ENCODE peak calls at places on chromosomes 2 and 18, in seven cellular contexts. W, Z, S, I, A, Y and B are unnamed samples.

GRCh38 chr2:158060862-158061435 is 40.7 kb upstream of the UPP2 start:
- DNase-seq in W (no peak), Z (no peak), S (no peak), I (no peak), A (no peak), Y (no peak), B (no peak)

GRCh38 chr2:223041527-223042109 is 10.4 kb upstream of the KCNE4 start:
- DNase-seq in W (no peak), Z (no peak), S (no peak), I (peak; percentile 84), A (no peak), Y (no peak), B (no peak)

GRCh38 chr2:36397728-36398413 is 42.3 kb downstream of the CRIM1 start:
- DNase-seq in W (no peak), Z (peak; percentile 71), S (no peak), I (no peak), A (no peak), Y (no peak), B (no peak)

GRCh38 chr2:65487404-65487803 is 55.0 kb upstream of the SPRED2 start:
- DNase-seq in W (no peak), Z (no peak), S (no peak), I (no peak), A (no peak), Y (no peak), B (no peak)

GRCh38 chr2:129252781-129253460 is 726.5 kb upstream of the RAB6C start:
- DNase-seq in W (peak; percentile 15), Z (no peak), S (no peak), I (no peak), A (no peak), Y (no peak), B (no peak)

GRCh38 chr2:235034270-235035135 is 82.7 kb downstream of the SH3BP4 start:
- DNase-seq in W (no peak), Z (no peak), S (no peak), I (no peak), A (no peak), Y (no peak), B (no peak)

GRCh38 chr2:24076849-24077534 is 866 bp upstream of the SF3B6 start:
- DNase-seq in W (peak; percentile 49), Z (no peak), S (no peak), I (peak; percentile 42), A (no peak), Y (no peak), B (no peak)

GRCh38 chr18:77140439-77141109 is 8.0 kb upstream of the MBP start:
- DNase-seq in W (no peak), Z (no peak), S (no peak), I (no peak), A (no peak), Y (no peak), B (no peak)

GRCh38 chr18:80034068-80034851 is at the start of gene RBFA:
- DNase-seq in W (peak; percentile 97), Z (peak; percentile 88), S (peak; percentile 94), I (peak; percentile 95), A (peak; percentile 100), Y (peak; percentile 94), B (peak; percentile 92)

GRCh38 chr2:120133572-120134244 is 89.5 kb downstream of the TMEM185B start:
- DNase-seq in W (no peak), Z (no peak), S (no peak), I (no peak), A (no peak), Y (no peak), B (no peak)

GRCh38 chr2:148909114-148909513 is 34.1 kb downstream of the KIF5C start:
- DNase-seq in W (no peak), Z (no peak), S (no peak), I (peak; percentile 24), A (no peak), Y (no peak), B (no peak)

GRCh38 chr2:200359552-200359951 is 53.1 kb downstream of the SPATS2L start:
- DNase-seq in W (no peak), Z (no peak), S (no peak), I (no peak), A (no peak), Y (no peak), B (no peak)

GRCh38 chr2:171958475-171958874 is 36.2 kb downstream of the HAT1 start:
- DNase-seq in W (no peak), Z (no peak), S (no peak), I (no peak), A (no peak), Y (no peak), B (no peak)

GRCh38 chr2:196336715-196337617 is 165.6 kb upstream of the STK17B start:
- DNase-seq in W (peak; percentile 54), Z (peak; percentile 10), S (no peak), I (peak; percentile 46), A (no peak), Y (peak; percentile 12), B (no peak)

GRCh38 chr2:112709703-112710102 is 11.1 kb upstream of the NT5DC4 start:
- DNase-seq in W (no peak), Z (no peak), S (no peak), I (no peak), A (peak; percentile 20), Y (no peak), B (no peak)

GRCh38 chr2:106192752-106193490 is 1.2 kb downstream of the UXS1 start:
- DNase-seq in W (peak; percentile 49), Z (peak; percentile 43), S (peak; percentile 37), I (peak; percentile 45), A (no peak), Y (peak; percentile 47), B (peak; percentile 31)

GRCh38 chr2:139217641-139218040 is 437.5 kb upstream of the NXPH2 start:
- DNase-seq in W (no peak), Z (no peak), S (no peak), I (no peak), A (no peak), Y (no peak), B (no peak)

GRCh38 chr18:80196528-80197320 is 50.6 kb downstream of the PARD6G start:
- DNase-seq in W (no peak), Z (no peak), S (no peak), I (no peak), A (peak; percentile 45), Y (no peak), B (no peak)

GRCh38 chr2:170022692-170023091 is 155.3 kb upstream of the MYO3B start:
- DNase-seq in W (no peak), Z (no peak), S (no peak), I (no peak), A (no peak), Y (no peak), B (no peak)

GRCh38 chr2:206443735-206444527 is 599 bp downstream of the ADAM23 start:
- DNase-seq in W (peak; percentile 85), Z (no peak), S (peak; percentile 54), I (no peak), A (peak; percentile 66), Y (no peak), B (peak; percentile 53)

GRCh38 chr2:132969371-132969985 is 299.5 kb upstream of the LYPD1 start:
- DNase-seq in W (no peak), Z (no peak), S (no peak), I (no peak), A (no peak), Y (no peak), B (no peak)

GRCh38 chr2:66507673-66508127 is 72.8 kb downstream of the MEIS1 start:
- DNase-seq in W (no peak), Z (no peak), S (no peak), I (no peak), A (peak; percentile 59), Y (no peak), B (no peak)

GRCh38 chr18:29874519-29875098 is 1167.9 kb downstream of the DSC3 start:
- DNase-seq in W (peak; percentile 23), Z (peak; percentile 52), S (no peak), I (peak; percentile 58), A (no peak), Y (no peak), B (no peak)

GRCh38 chr2:34242741-34243123 is 643.6 kb upstream of the FAM98A start:
- DNase-seq in W (no peak), Z (no peak), S (no peak), I (no peak), A (no peak), Y (no peak), B (no peak)

GRCh38 chr2:208579678-208580077 is 173.1 kb downstream of the PTH2R start:
- DNase-seq in W (no peak), Z (no peak), S (no peak), I (no peak), A (no peak), Y (no peak), B (no peak)

GRCh38 chr2:8500124-8501054 is 181.5 kb upstream of the ID2 start:
- DNase-seq in W (no peak), Z (peak; percentile 75), S (no peak), I (no peak), A (no peak), Y (no peak), B (no peak)

GRCh38 chr2:70041666-70042065 is 45.6 kb upstream of the PCBP1 start:
- DNase-seq in W (no peak), Z (no peak), S (no peak), I (no peak), A (no peak), Y (no peak), B (no peak)
- TF ChIP-seq TAF1 in W (no peak), Z (no peak), S (no peak), I (no peak), A (no peak), Y (no peak), B (no peak)

GRCh38 chr2:236449167-236449586 is 120.4 kb upstream of the ACKR3 start:
- DNase-seq in W (no peak), Z (no peak), S (no peak), I (no peak), A (no peak), Y (no peak), B (no peak)
- TF ChIP-seq POLR2AphosphoS5 in W (no peak), Z (no peak), S (no peak), I (no peak), A (no peak), Y (no peak), B (no peak)

GRCh38 chr2:218857371-218858137 is 2.1 kb upstream of the WNT6 start:
- DNase-seq in W (peak; percentile 65), Z (no peak), S (no peak), I (no peak), A (no peak), Y (no peak), B (no peak)
- TF ChIP-seq TAF1 in W (no peak), Z (no peak), S (no peak), I (no peak), A (no peak), Y (no peak), B (no peak)

GRCh38 chr2:231965118-231965517 is 3.6 kb downstream of the DIS3L2 start:
- DNase-seq in W (no peak), Z (peak; percentile 85), S (no peak), I (no peak), A (no peak), Y (no peak), B (no peak)

GRCh38 chr2:231960810-231961348 is 634 bp upstream of the DIS3L2 start:
- DNase-seq in W (no peak), Z (no peak), S (peak; percentile 25), I (no peak), A (no peak), Y (no peak), B (no peak)

GRCh38 chr2:231966886-231967285 is 5.4 kb downstream of the DIS3L2 start:
- DNase-seq in W (no peak), Z (no peak), S (no peak), I (no peak), A (no peak), Y (no peak), B (no peak)

GRCh38 chr2:231957913-231958763 is 3.4 kb upstream of the DIS3L2 start:
- DNase-seq in W (no peak), Z (peak; percentile 62), S (no peak), I (no peak), A (no peak), Y (no peak), B (no peak)

GRCh38 chr2:231961349-231962166 is at the start of gene DIS3L2:
- DNase-seq in W (peak; percentile 93), Z (peak; percentile 81), S (peak; percentile 87), I (peak; percentile 86), A (peak; percentile 86), Y (peak; percentile 16), B (peak; percentile 84)
- TF ChIP-seq POLR2AphosphoS5 in W (peak; percentile 75), Z (peak; percentile 76), S (peak; percentile 45), I (no peak), A (peak; percentile 72), Y (peak; percentile 78), B (peak; percentile 80)